ENCODE peak calls at places on chromosome 7, in six cellular contexts. Z is A549, E is HFF-Myc, F is amniotic stem cell, Y is left colon, B is LoVo. S is an unnamed sample.

GRCh38 chr7:98240961-98241673 is 10.9 kb downstream of the TECPR1 start:
- DNase-seq in Z (peak; percentile 51), E (no peak), F (no peak), Y (no peak), B (peak; percentile 38), S (peak; percentile 83)

GRCh38 chr7:38189256-38189938 is 11.4 kb downstream of the STARD3NL start:
- DNase-seq in Z (no peak), E (no peak), F (no peak), Y (no peak), B (no peak), S (no peak)

GRCh38 chr7:39645482-39646407 is 22.4 kb downstream of the RALA start:
- DNase-seq in Z (no peak), E (no peak), F (no peak), Y (no peak), B (no peak), S (no peak)

GRCh38 chr7:114889646-114890285 is 32.1 kb upstream of the MDFIC start:
- DNase-seq in Z (peak; percentile 92), E (peak; percentile 95), F (peak; percentile 90), Y (no peak), B (peak; percentile 94), S (no peak)

GRCh38 chr7:127782550-127783266 is 130.7 kb downstream of the SND1 start:
- DNase-seq in Z (no peak), E (no peak), F (no peak), Y (no peak), B (no peak), S (no peak)

GRCh38 chr7:138008588-138009349 is 6.9 kb upstream of the CREB3L2 start:
- DNase-seq in Z (peak; percentile 58), E (no peak), F (no peak), Y (no peak), B (peak; percentile 78), S (peak; percentile 45)

GRCh38 chr7:16753932-16754571 is 497 bp downstream of the TSPAN13 start:
- DNase-seq in Z (no peak), E (no peak), F (no peak), Y (no peak), B (peak; percentile 45), S (peak; percentile 62)

GRCh38 chr7:13540429-13540828 is 449.0 kb downstream of the ETV1 start:
- DNase-seq in Z (no peak), E (no peak), F (no peak), Y (no peak), B (no peak), S (no peak)

GRCh38 chr7:155509725-155510551 is 36.4 kb downstream of the CNPY1 start:
- DNase-seq in Z (no peak), E (no peak), F (no peak), Y (no peak), B (no peak), S (no peak)

GRCh38 chr7:149197675-149198074 is 2.3 kb downstream of the ZNF282 start:
- DNase-seq in Z (no peak), E (no peak), F (no peak), Y (no peak), B (no peak), S (no peak)

GRCh38 chr7:39613577-39613976 is 9.8 kb upstream of the RALA start:
- DNase-seq in Z (no peak), E (no peak), F (no peak), Y (no peak), B (no peak), S (no peak)

GRCh38 chr7:133484135-133484534 is 231.3 kb downstream of the EXOC4 start:
- DNase-seq in Z (no peak), E (no peak), F (no peak), Y (no peak), B (peak; percentile 29), S (no peak)